ENCODE peak calls at places on chromosomes 1 and 21, in six cellular contexts. I is transverse colon, H is GM23338, A is HCT116, F is sigmoid colon, V is stomach. O is an unnamed sample.

GRCh38 chr1:207058878-207059867 is 6.1 kb downstream of the PFKFB2 start:
- DNase-seq in H (peak; percentile 57), A (no peak), F (no peak), I (no peak), V (no peak), O (no peak)

GRCh38 chr1:19892129-19892528 is 9.9 kb downstream of the OTUD3 start:
- DNase-seq in V (no peak), H (no peak), F (no peak), I (no peak), A (no peak), O (no peak)

GRCh38 chr1:213050745-213051126 is 305 bp upstream of the RPS6KC1 start:
- DNase-seq in H (no peak), F (no peak), A (no peak), I (no peak), V (no peak), O (no peak)

GRCh38 chr1:9476790-9477463 is 62.3 kb upstream of the SLC25A33 start:
- DNase-seq in I (no peak), A (no peak), V (no peak), H (no peak), F (no peak), O (no peak)

GRCh38 chr1:230796626-230797025 is 49.4 kb downstream of the CAPN9 start:
- DNase-seq in H (no peak), I (no peak), A (no peak), F (no peak), V (no peak), O (no peak)

GRCh38 chr21:45497846-45498645 is 44.2 kb downstream of the SLC19A1 start:
- DNase-seq in V (no peak), F (peak; percentile 35), I (no peak), H (no peak), A (no peak), O (no peak)

GRCh38 chr1:96292141-96292540 is 429.4 kb upstream of the PTBP2 start:
- DNase-seq in F (no peak), V (no peak), A (no peak), H (no peak), I (no peak), O (no peak)

GRCh38 chr1:160874935-160875334 is 10.0 kb downstream of the ITLN1 start:
- DNase-seq in I (no peak), H (no peak), F (no peak), A (no peak), V (no peak), O (no peak)

GRCh38 chr1:46983416-46983815 is 40.1 kb upstream of the CYP4X1 start:
- DNase-seq in V (no peak), H (peak; percentile 50), I (no peak), F (no peak), A (no peak), O (no peak)

GRCh38 chr1:34721241-34721640 is 33.6 kb upstream of the GJB5 start:
- DNase-seq in I (no peak), V (no peak), A (no peak), F (no peak), H (no peak), O (no peak)

GRCh38 chr1:14363707-14364413 is 234.6 kb upstream of the KAZN start:
- DNase-seq in F (no peak), V (no peak), H (peak; percentile 34), A (no peak), I (no peak), O (no peak)

DNA sequence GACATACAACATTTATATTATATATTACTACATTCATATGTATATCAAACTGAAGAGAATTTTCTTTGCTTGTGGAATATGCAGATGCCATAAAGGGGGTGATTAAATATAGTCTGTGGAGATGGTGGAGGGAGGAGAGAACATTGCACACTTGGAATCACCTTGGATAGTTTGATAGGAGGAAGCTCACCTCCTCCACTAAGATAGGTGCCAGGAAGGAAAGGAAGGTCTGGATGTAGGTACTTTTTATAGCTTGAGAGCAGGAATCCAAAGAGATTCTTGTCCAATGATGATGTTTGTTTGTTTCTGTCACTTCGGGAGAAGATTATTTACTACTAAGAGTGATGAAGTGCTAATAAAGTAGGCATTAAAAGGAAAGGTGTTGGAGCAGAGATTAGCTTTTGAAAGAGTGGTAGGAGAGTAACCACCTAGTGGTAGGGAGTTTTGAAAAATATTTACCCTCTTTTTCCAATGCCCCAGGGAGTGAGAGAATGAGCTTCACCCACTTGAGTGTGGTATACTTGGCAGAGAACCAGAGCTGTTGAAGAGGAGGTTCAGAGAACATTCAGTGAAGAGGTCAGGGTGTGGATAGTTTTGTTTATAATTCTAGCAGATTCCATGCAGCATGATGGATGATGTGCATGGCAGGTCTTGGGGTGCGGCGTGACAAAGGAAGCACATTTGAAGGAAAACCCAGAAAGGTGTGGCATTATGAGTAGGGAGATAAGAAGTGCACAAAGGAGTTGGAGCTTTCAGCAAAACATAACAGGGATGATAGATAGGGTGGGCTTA is 145.0 kb downstream of the PATJ start:
- DNase-seq in H (no peak), V (no peak), F (no peak), A (no peak), I (no peak), O (no peak)
- TF ChIP-seq CTCF in H (no peak), V (no peak), F (no peak), A (no peak), I (no peak), O (no peak)

GRCh38 chr1:163378554-163378953 is 56.8 kb downstream of the NUF2 start:
- DNase-seq in V (no peak), F (no peak), H (no peak), I (no peak), A (no peak), O (no peak)

GRCh38 chr1:163379801-163380200 is 58.0 kb downstream of the NUF2 start:
- DNase-seq in V (no peak), I (no peak), A (no peak), H (no peak), F (no peak), O (no peak)

GRCh38 chr1:163381487-163382184 is 59.9 kb downstream of the NUF2 start:
- DNase-seq in F (no peak), H (no peak), I (no peak), V (no peak), A (no peak), O (no peak)
- TF ChIP-seq POLR2AphosphoS5 in F (no peak), H (no peak), I (no peak), V (no peak), A (no peak), O (no peak)

GRCh38 chr1:229035748-229036082 is 235.2 kb upstream of the RAB4A start:
- DNase-seq in V (no peak), A (no peak), H (no peak), F (no peak), I (no peak), O (no peak)

GRCh38 chr1:229032455-229032854 is 238.5 kb upstream of the RAB4A start:
- DNase-seq in I (no peak), V (no peak), A (no peak), H (no peak), F (no peak), O (no peak)

GRCh38 chr1:229035054-229035747 is 235.7 kb upstream of the RAB4A start:
- DNase-seq in H (no peak), V (no peak), F (no peak), A (no peak), I (no peak), O (no peak)

GRCh38 chr1:229033480-229033879 is 237.4 kb upstream of the RAB4A start:
- DNase-seq in F (no peak), A (no peak), I (no peak), H (no peak), V (no peak), O (no peak)

DNA sequence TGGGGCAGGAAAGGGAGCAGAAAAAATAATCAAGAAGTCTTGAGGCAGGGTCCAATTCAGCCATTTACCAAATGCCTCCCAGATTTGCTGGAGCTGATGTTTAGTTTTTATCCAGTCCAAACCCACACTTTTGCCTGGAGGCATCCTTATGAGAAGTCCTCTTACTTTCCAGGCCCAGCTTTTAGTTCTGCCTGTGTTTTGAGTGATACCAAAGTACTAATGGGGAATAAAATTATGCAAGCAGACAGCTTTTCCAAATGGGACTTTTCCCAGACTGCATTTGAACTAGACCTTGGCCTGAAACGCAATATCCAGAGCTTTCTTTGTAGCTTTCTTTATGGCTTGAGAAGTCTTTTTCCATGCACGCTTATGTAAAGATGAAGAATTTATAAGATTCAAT is 236.7 kb upstream of the RAB4A start:
- DNase-seq in F (no peak), V (no peak), H (no peak), I (no peak), A (no peak), O (no peak)
- H3K27me3 ChIP-seq in F (no peaks in the 10 kb centered on the region), V (no peaks in the 10 kb centered on the region), H (no peaks in the 10 kb centered on the region), I (no peaks in the 10 kb centered on the region), A (peaks cover 28% of the 10 kb centered on the region), O (no peaks in the 10 kb centered on the region)

GRCh38 chr1:152495066-152495675 is 15.4 kb upstream of the LCE5A start:
- DNase-seq in I (peak; percentile 51), H (peak; percentile 84), V (no peak), A (no peak), F (no peak), O (peak; percentile 44)
- TF ChIP-seq CTCF in I (peak; percentile 39), H (peak; percentile 90), V (no peak), A (peak; percentile 71), F (no peak), O (peak; percentile 29)

DNA sequence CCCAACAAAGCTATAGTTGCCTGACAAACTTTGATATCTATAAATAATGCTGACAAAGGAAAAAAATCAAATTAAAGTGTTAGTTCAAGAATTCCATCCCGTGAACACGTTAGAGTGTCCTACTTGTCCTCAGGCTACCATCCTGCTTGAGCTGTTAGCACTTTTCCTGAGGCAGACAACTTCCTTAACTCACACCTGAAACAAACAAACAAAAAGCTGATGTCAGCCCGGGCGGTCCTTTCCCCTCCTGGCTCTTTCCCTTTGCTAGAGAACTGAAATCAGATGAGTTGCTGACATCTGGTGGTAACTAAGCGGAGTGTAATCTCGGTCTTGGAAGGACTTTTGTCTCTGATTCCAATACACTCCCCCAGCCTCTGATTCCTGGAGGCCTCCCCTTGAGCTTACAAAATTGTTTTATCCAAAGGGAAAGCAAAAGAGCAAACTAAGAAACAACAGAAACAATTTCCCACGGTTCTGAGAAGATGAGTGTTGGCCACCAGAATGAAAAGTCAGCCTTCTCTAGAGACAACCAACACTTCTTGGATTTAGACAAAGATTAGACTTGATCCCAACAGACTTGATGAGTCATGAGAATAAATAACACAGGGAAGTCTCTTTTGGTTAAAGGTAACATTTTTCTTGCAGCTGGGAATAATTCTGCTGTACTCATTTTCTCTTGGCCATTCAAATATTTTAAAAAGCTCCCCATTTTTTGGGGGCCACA is 135.4 kb downstream of the PROX1 start:
- DNase-seq in V (peak; percentile 65), F (no peak), A (peak; percentile 51), I (peak; percentile 48), H (peak; percentile 93), O (no peak)
- TF ChIP-seq POLR2AphosphoS5 in V (no peak), F (no peak), A (no peak), I (no peak), H (no peak), O (no peak)

GRCh38 chr1:153261793-153262371 is 2.4 kb downstream of the LORICRIN start:
- DNase-seq in A (no peak), V (no peak), I (no peak), H (peak; percentile 4), F (no peak), O (no peak)
- H3K27me3 ChIP-seq in A (peaks cover 43% of the 10 kb centered on the region), V (peaks cover 82% of the 10 kb centered on the region), I (peaks cover 85% of the 10 kb centered on the region), H (peaks cover 70% of the 10 kb centered on the region), F (peaks cover 68% of the 10 kb centered on the region), O (no peaks in the 10 kb centered on the region)

GRCh38 chr1:3858231-3858981 is 1.1 kb downstream of the DFFB start:
- DNase-seq in H (peak; percentile 50), A (no peak), V (peak; percentile 28), I (peak; percentile 22), F (no peak), O (no peak)
- TF ChIP-seq CTCF in H (no peak), A (peak; percentile 18), V (no peak), I (no peak), F (no peak), O (no peak)

GRCh38 chr1:155794605-155795265 is 62.3 kb downstream of the GON4L start:
- DNase-seq in I (no peak), H (no peak), F (no peak), V (no peak), A (no peak), O (no peak)
- TF ChIP-seq POLR2AphosphoS5 in I (no peak), H (no peak), F (no peak), V (no peak), A (no peak), O (no peak)